ENCODE peak calls at places on chromosomes 16 and 17, in eight cellular contexts. I, Y, U, S, D, L, K and Q are unnamed samples.

GRCh38 chr17:40326014-40326831 is 17.2 kb downstream of the RARA start:
- DNase-seq in L (no peak), S (no peak), K (peak; percentile 22), D (no peak), I (peak; percentile 31), U (peak; percentile 74), Y (no peak), Q (no peak)

GRCh38 chr17:49074851-49075540 is 57.6 kb upstream of the B4GALNT2 start:
- DNase-seq in Y (no peak), D (peak; percentile 27), U (no peak), S (peak; percentile 29), L (no peak), K (no peak), I (no peak), Q (no peak)

GRCh38 chr17:64343833-64344637 is 46.6 kb downstream of the PECAM1 start:
- DNase-seq in U (no peak), K (peak; percentile 80), S (peak; percentile 98), Y (peak; percentile 63), D (peak; percentile 95), I (peak; percentile 92), L (no peak), Q (no peak)

GRCh38 chr16:13823501-13823900 is 96.5 kb upstream of the ERCC4 start:
- DNase-seq in K (no peak), D (no peak), I (no peak), U (no peak), L (no peak), Y (no peak), S (no peak), Q (no peak)

GRCh38 chr17:77332034-77332971 is 191.5 kb downstream of the SEC14L1 start:
- DNase-seq in U (peak; percentile 58), I (peak; percentile 2), Y (peak; percentile 25), D (no peak), K (no peak), L (no peak), S (no peak), Q (peak; percentile 77)

GRCh38 chr16:50696575-50697420 is 3.4 kb downstream of the NOD2 start:
- DNase-seq in D (peak; percentile 79), U (peak; percentile 92), L (peak; percentile 50), Y (peak; percentile 96), S (peak; percentile 47), K (peak; percentile 81), I (peak; percentile 79), Q (no peak)

GRCh38 chr17:16398270-16399267 is 16.8 kb upstream of the TRPV2 start:
- DNase-seq in K (no peak), I (no peak), D (no peak), S (no peak), L (no peak), Y (no peak), U (no peak), Q (peak; percentile 32)

GRCh38 chr17:38598536-38598935 is 7.2 kb downstream of the SRCIN1 start:
- DNase-seq in U (no peak), D (peak; percentile 87), S (peak; percentile 76), Y (peak; percentile 74), K (no peak), I (no peak), L (no peak), Q (peak; percentile 84)

GRCh38 chr17:58432806-58433573 is 15.7 kb upstream of the RNF43 start:
- DNase-seq in U (no peak), S (no peak), Y (no peak), I (no peak), K (no peak), D (no peak), L (no peak), Q (no peak)

GRCh38 chr16:85490971-85491771 is 122.0 kb upstream of the GSE1 start:
- DNase-seq in U (no peak), K (no peak), Y (peak; percentile 77), S (no peak), L (no peak), I (no peak), D (peak; percentile 11), Q (peak; percentile 53)

GRCh38 chr17:81558115-81558468 is 5.9 kb upstream of the FAAP100 start:
- DNase-seq in L (no peak), I (no peak), K (no peak), U (no peak), S (no peak), Y (no peak), D (no peak), Q (no peak)

GRCh38 chr17:34424814-34425490 is 61.9 kb upstream of the CCL1 start:
- DNase-seq in Y (no peak), K (no peak), S (no peak), I (no peak), L (no peak), D (no peak), U (no peak), Q (no peak)

GRCh38 chr17:49482144-49482817 is 12.8 kb upstream of the NGFR start:
- DNase-seq in K (no peak), L (no peak), I (no peak), S (peak; percentile 18), U (no peak), Y (no peak), D (no peak), Q (no peak)

GRCh38 chr17:42179911-42180410 is 981 bp downstream of the KCNH4 start:
- DNase-seq in K (peak; percentile 25), Y (peak; percentile 63), I (peak; percentile 60), L (no peak), U (no peak), S (peak; percentile 45), D (peak; percentile 57), Q (no peak)

GRCh38 chr16:3171855-3172593 is 16.0 kb upstream of the OR1F1 start:
- DNase-seq in U (no peak), L (no peak), D (no peak), K (no peak), Y (no peak), S (no peak), I (no peak), Q (no peak)

GRCh38 chr16:88504489-88505404 is 51.7 kb downstream of the ZFPM1 start:
- DNase-seq in U (no peak), S (no peak), K (no peak), Y (peak; percentile 38), I (no peak), D (no peak), L (no peak), Q (no peak)

GRCh38 chr17:75077490-75078096 is 10.2 kb upstream of the SLC16A5 start:
- DNase-seq in K (peak; percentile 79), L (no peak), S (peak; percentile 35), I (peak; percentile 78), U (no peak), Y (peak; percentile 76), D (peak; percentile 48), Q (no peak)
- H3K4me3 ChIP-seq in K (peak overlapping the region; percentile 71), L (peak overlapping the region; percentile 71), S (no peak overlapping the region), I (no peak overlapping the region), U (peak overlapping the region; percentile 47), Y (no peak overlapping the region), D (no peak overlapping the region), Q (no peak overlapping the region)

GRCh38 chr16:54362801-54363200 is 76.2 kb upstream of the IRX3 start:
- DNase-seq in S (no peak), L (no peak), Y (no peak), I (no peak), D (no peak), U (no peak), K (no peak), Q (no peak)
- H3K4me3 ChIP-seq in S (no peak overlapping the region), L (no peak overlapping the region), Y (no peak overlapping the region), I (no peak overlapping the region), D (no peak overlapping the region), U (no peak overlapping the region), K (no peak overlapping the region), Q (no peak overlapping the region)

DNA sequence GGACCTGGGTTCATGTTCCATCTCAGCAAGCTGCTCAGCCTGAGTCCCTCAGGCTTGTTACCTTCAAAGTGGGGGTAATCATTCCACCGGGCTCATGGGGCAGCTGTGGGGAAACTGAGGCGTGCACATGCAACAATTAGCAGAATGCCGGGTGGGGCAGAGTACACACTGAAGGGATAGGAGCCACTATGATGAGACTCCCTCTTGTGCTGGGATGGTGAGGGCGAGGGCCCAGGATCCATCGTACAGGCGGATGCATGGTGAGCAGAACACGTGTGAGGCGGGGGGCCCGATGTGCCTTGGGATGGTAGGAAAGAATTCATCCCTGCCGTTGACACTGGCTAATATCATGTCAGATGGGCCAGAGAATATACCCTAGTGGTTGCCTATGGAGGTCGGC is 25.5 kb upstream of the MAP3K14 start:
- DNase-seq in D (no peak), Y (no peak), I (no peak), U (peak; percentile 75), S (no peak), L (no peak), K (no peak), Q (no peak)
- H3K4me3 ChIP-seq in D (no peak overlapping the region), Y (no peak overlapping the region), I (no peak overlapping the region), U (no peak overlapping the region), S (no peak overlapping the region), L (no peak overlapping the region), K (no peak overlapping the region), Q (no peak overlapping the region)

DNA sequence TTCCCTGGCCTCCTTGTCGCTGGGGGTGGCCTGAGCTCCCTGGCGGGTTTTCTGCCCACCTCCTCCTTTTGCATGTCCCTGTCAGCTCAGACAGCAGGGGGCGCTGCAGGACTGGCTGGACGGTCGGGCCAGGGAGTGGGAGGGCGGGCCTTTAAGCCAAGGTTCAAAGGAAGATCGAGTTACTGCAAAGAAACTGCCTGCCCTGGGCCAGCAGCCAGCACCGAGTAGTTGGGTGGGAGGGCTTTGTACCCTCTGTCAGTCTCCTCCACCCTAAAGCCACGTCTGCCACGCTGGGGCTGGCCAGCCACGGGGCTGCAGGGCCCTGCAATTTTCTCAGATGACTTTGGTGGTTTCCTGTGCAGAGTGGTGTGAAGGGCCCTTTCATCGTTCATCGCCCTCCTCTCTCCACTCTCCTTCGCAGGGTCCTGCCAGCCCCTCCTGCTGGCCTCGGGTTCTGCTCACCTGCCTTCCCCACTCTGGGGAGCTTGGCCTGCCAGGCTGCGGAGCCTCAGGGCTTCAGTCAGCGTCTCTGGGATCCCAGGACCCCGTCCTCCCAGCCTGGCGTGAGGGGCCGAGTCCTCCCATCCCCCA is 12.3 kb downstream of the GPR142 start:
- DNase-seq in Y (peak; percentile 98), D (peak; percentile 91), I (peak; percentile 94), L (peak; percentile 90), U (peak; percentile 96), S (peak; percentile 87), K (peak; percentile 91), Q (peak; percentile 71)
- H3K4me3 ChIP-seq in Y (no peak overlapping the region), D (no peak overlapping the region), I (no peak overlapping the region), L (peak overlapping the region; percentile 63), U (peak overlapping the region; percentile 4), S (no peak overlapping the region), K (peak overlapping the region; percentile 32), Q (peak overlapping the region; percentile 13)